ENCODE peak calls at places on chromosomes 4 and X, in four cellular contexts. F, T, P and L are unnamed samples.

GRCh38 chr4:26081795-26082498 is 167.9 kb downstream of the SMIM20 start:
- DNase-seq in F (peak; percentile 23), T (no peak), P (no peak), L (no peak)

GRCh38 chr4:4182835-4183568 is 43.7 kb downstream of the OTOP1 start:
- DNase-seq in F (no peak), T (peak; percentile 47), P (no peak), L (peak; percentile 58)

GRCh38 chrX:150375243-150375642 is 12.1 kb downstream of the MAMLD1 start:
- DNase-seq in F (no peak), T (no peak), P (no peak), L (no peak)

GRCh38 chrX:107674480-107675364 is 46.4 kb downstream of the PRPS1 start:
- DNase-seq in F (peak; percentile 17), T (peak; percentile 16), P (peak; percentile 73), L (no peak)

GRCh38 chrX:27085346-27085745 is 377.8 kb downstream of the PPP4R3C start:
- DNase-seq in F (no peak), T (no peak), P (no peak), L (no peak)

GRCh38 chr4:119656986-119657635 is 28.5 kb upstream of the PDE5A start:
- DNase-seq in F (peak; percentile 90), T (no peak), P (no peak), L (no peak)

GRCh38 chr4:127410201-127410600 is 222.6 kb upstream of the INTU start:
- DNase-seq in F (no peak), T (no peak), P (no peak), L (no peak)

GRCh38 chr4:83929550-83929949 is 393.6 kb downstream of the GPAT3 start:
- DNase-seq in F (no peak), T (no peak), P (no peak), L (no peak)

GRCh38 chrX:41472231-41472815 is 25.2 kb downstream of the NYX start:
- DNase-seq in F (peak; percentile 12), T (no peak), P (no peak), L (no peak)

GRCh38 chr4:34279011-34279410 is 1965.3 kb downstream of the ARAP2 start:
- DNase-seq in F (no peak), T (no peak), P (no peak), L (no peak)

GRCh38 chr4:147760695-147761094 is 28.8 kb downstream of the ARHGAP10 start:
- DNase-seq in F (no peak), T (no peak), P (no peak), L (no peak)

GRCh38 chr4:144714166-144714565 is 68.2 kb downstream of the HHIP start:
- DNase-seq in F (no peak), T (no peak), P (no peak), L (no peak)

GRCh38 chrX:45557390-45557789 is 356.7 kb upstream of the DIPK2B start:
- DNase-seq in F (no peak), T (no peak), P (no peak), L (no peak)

GRCh38 chr4:26573389-26573794 is 10.5 kb upstream of the TBC1D19 start:
- DNase-seq in F (peak; percentile 88), T (no peak), P (no peak), L (no peak)

GRCh38 chrX:88604433-88605221 is 142.4 kb upstream of the CPXCR1 start:
- DNase-seq in F (no peak), T (no peak), P (no peak), L (no peak)

GRCh38 chr4:71564775-71565174 is 219.1 kb downstream of the GC start:
- DNase-seq in F (no peak), T (no peak), P (no peak), L (no peak)

GRCh38 chr4:57190651-57191481 is 80.7 kb upstream of the IGFBP7 start:
- DNase-seq in F (peak; percentile 24), T (peak; percentile 40), P (no peak), L (no peak)

GRCh38 chr4:165433529-165433928 is 54.7 kb downstream of the CPE start:
- DNase-seq in F (no peak), T (no peak), P (no peak), L (no peak)

GRCh38 chr4:25619601-25620000 is 36.0 kb upstream of the SLC34A2 start:
- DNase-seq in F (no peak), T (no peak), P (no peak), L (no peak)

GRCh38 chr4:153527690-153528089 is 61.5 kb downstream of the TMEM131L start:
- DNase-seq in F (no peak), T (no peak), P (no peak), L (no peak)

GRCh38 chr4:6892190-6892908 is 17.3 kb upstream of the TBC1D14 start:
- DNase-seq in F (peak; percentile 63), T (peak; percentile 48), P (peak; percentile 51), L (peak; percentile 61)

GRCh38 chr4:76526585-76526990 is 91.6 kb downstream of the SHROOM3 start:
- DNase-seq in F (peak; percentile 79), T (no peak), P (no peak), L (no peak)

GRCh38 chr4:137531951-137532868 is at the start of gene PCDH18:
- DNase-seq in F (peak; percentile 96), T (no peak), P (peak; percentile 92), L (no peak)

GRCh38 chr4:17310269-17310652 is 201.6 kb downstream of the QDPR start:
- DNase-seq in F (peak; percentile 73), T (no peak), P (no peak), L (no peak)

GRCh38 chr4:64781737-64782326 is 372.6 kb upstream of the TECRL start:
- DNase-seq in F (no peak), T (peak; percentile 19), P (no peak), L (no peak)